ENCODE peak calls at places on chromosomes 4 and X, in eight cellular contexts. N is globus pallidus; P is psoas muscle; A is pons; Q is KBM-7; Z is MCF 10A; W is stimulated activated CD4-positive, alpha-beta T cell treated with anti-CD3 and anti-CD28 coated beads, TNF-alpha, amount 100 ng/mL, for 4 hours; X is kidney. M is an unnamed sample.

GRCh38 chr4:87243426-87244053 is 23.1 kb upstream of the KLHL8 start:
- DNase-seq in P (no peak), N (no peak), A (no peak), X (no peak), W (no peak), Z (no peak), Q (peak), M (no peak)

GRCh38 chrX:133892337-133892736 is 93.1 kb downstream of the GPC3 start:
- DNase-seq in X (no peak), A (no peak), W (no peak), Z (no peak), N (no peak), P (no peak), Q (no peak), M (no peak)

GRCh38 chr4:101315041-101315440 is 32.3 kb downstream of the PPP3CA start:
- DNase-seq in N (no peak), P (no peak), A (no peak), X (no peak), Q (no peak), W (no peak), Z (no peak), M (no peak)

GRCh38 chr4:188892837-188893236 is 753.6 kb downstream of the TRIML1 start:
- DNase-seq in X (no peak), Q (no peak), W (no peak), N (no peak), A (no peak), P (no peak), Z (no peak), M (no peak)

GRCh38 chr4:2352729-2353221 is 65.7 kb downstream of the ZFYVE28 start:
- DNase-seq in N (no peak), Z (no peak), X (no peak), W (no peak), A (no peak), Q (no peak), P (no peak), M (no peak)

GRCh38 chr4:156495836-156496235 is 475.8 kb downstream of the PDGFC start:
- DNase-seq in A (no peak), Q (no peak), P (no peak), W (no peak), Z (no peak), X (no peak), N (no peak), M (no peak)

GRCh38 chrX:1545776-1546408 is 8.9 kb upstream of the P2RY8 start:
- DNase-seq in A (no peak), X (no peak), Q (no peak), Z (no peak), N (no peak), W (no peak), P (no peak), M (no peak)

GRCh38 chrX:70175338-70175737 is 1.9 kb upstream of the DGAT2L6 start:
- DNase-seq in Q (no peak), W (no peak), X (no peak), N (no peak), Z (no peak), P (no peak), A (no peak), M (no peak)

GRCh38 chr4:112214397-112215264 is 17.0 kb upstream of the AP1AR start:
- DNase-seq in Z (peak), Q (peak), N (no peak), A (no peak), X (no peak), W (no peak), P (no peak), M (no peak)

GRCh38 chr4:55312491-55313101 is 33.4 kb upstream of the SRD5A3 start:
- DNase-seq in N (peak), Z (peak), Q (peak), W (no peak), A (peak), X (no peak), P (no peak), M (peak)

GRCh38 chr4:147550626-147551250 is 66.5 kb upstream of the TMEM184C start:
- DNase-seq in Q (no peak), A (no peak), X (no peak), P (no peak), N (no peak), Z (peak), W (no peak), M (peak)

GRCh38 chr4:42570221-42570620 is 86.7 kb downstream of the ATP8A1 start:
- DNase-seq in P (peak), W (no peak), Z (peak), Q (no peak), X (no peak), N (peak), A (peak), M (no peak)

GRCh38 chrX:31222946-31223345 is 151.1 kb upstream of the FTHL17 start:
- DNase-seq in A (no peak), Q (no peak), Z (no peak), P (no peak), N (no peak), W (no peak), X (no peak), M (no peak)

GRCh38 chr4:25401066-25401465 is 24.0 kb downstream of the ANAPC4 start:
- DNase-seq in Q (no peak), A (no peak), W (no peak), X (no peak), Z (peak), N (no peak), P (no peak), M (no peak)

GRCh38 chrX:111394581-111394980 is 17.4 kb downstream of the DCX start:
- DNase-seq in Z (no peak), P (no peak), N (no peak), A (no peak), X (no peak), W (no peak), Q (no peak), M (no peak)

GRCh38 chrX:38941675-38942074 is 140.4 kb downstream of the MID1IP1 start:
- DNase-seq in X (no peak), P (no peak), Z (peak), Q (no peak), A (no peak), W (no peak), N (no peak), M (no peak)

GRCh38 chr4:112531146-112531545 is 15.2 kb upstream of the NEUROG2 start:
- DNase-seq in X (no peak), W (no peak), P (no peak), N (no peak), Q (no peak), A (no peak), Z (no peak), M (no peak)

GRCh38 chr4:26570596-26570995 is 13.3 kb upstream of the TBC1D19 start:
- DNase-seq in Q (no peak), P (no peak), X (no peak), Z (no peak), W (no peak), A (no peak), N (no peak), M (no peak)

GRCh38 chr4:183860726-183861125 is 44.4 kb upstream of the STOX2 start:
- DNase-seq in Q (no peak), X (no peak), A (no peak), Z (no peak), P (no peak), N (no peak), W (no peak), M (no peak)

GRCh38 chr4:114151-114550 is 10.2 kb upstream of the ZNF718 start:
- DNase-seq in A (no peak), N (no peak), X (no peak), W (no peak), Z (peak), P (no peak), Q (no peak), M (no peak)

GRCh38 chrX:121579016-121579760 is 531.8 kb downstream of the GLUD2 start:
- DNase-seq in A (peak), X (no peak), Q (peak), N (no peak), P (no peak), Z (peak), W (no peak), M (no peak)

GRCh38 chrX:16836371-16836770 is 33.8 kb downstream of the RBBP7 start:
- DNase-seq in W (no peak), N (no peak), P (peak), A (no peak), Q (peak), Z (no peak), X (no peak), M (no peak)

GRCh38 chr4:28082686-28083390 is 1222.2 kb downstream of the STIM2 start:
- DNase-seq in W (no peak), Z (no peak), P (no peak), X (no peak), N (no peak), A (no peak), Q (no peak), M (no peak)

GRCh38 chr4:90441770-90442169 is 314.6 kb downstream of the CCSER1 start:
- DNase-seq in Z (no peak), N (no peak), Q (no peak), P (no peak), A (no peak), X (no peak), W (no peak), M (no peak)

GRCh38 chr4:163121689-163122088 is 45.0 kb downstream of the NAF1 start:
- DNase-seq in X (no peak), W (no peak), A (no peak), Z (no peak), N (no peak), Q (no peak), P (no peak), M (no peak)

GRCh38 chr4:171648926-171649325 is 164.3 kb upstream of the GALNTL6 start:
- DNase-seq in W (no peak), A (no peak), Q (no peak), P (no peak), X (no peak), N (no peak), Z (no peak), M (no peak)

GRCh38 chr4:135354876-135355275 is 1153.3 kb upstream of the PABPC4L start:
- DNase-seq in N (no peak), Q (no peak), X (no peak), P (no peak), A (no peak), Z (no peak), W (no peak), M (no peak)

GRCh38 chr4:73589261-73589847 is 30.9 kb downstream of the RASSF6 start:
- DNase-seq in P (no peak), A (no peak), W (no peak), X (no peak), Q (no peak), N (no peak), Z (peak), M (peak)

GRCh38 chr4:80213117-80213815 is 16.0 kb downstream of the PRDM8 start:
- DNase-seq in P (no peak), Q (no peak), N (no peak), X (no peak), Z (peak), A (no peak), W (no peak), M (no peak)

GRCh38 chr4:173507471-173508385 is 22.3 kb downstream of the HAND2 start:
- DNase-seq in A (no peak), P (no peak), W (no peak), Q (no peak), N (no peak), Z (no peak), X (no peak), M (no peak)

GRCh38 chr4:19135886-19136633 is 1114.5 kb upstream of the LCORL start:
- DNase-seq in W (no peak), Q (no peak), X (no peak), A (no peak), N (no peak), Z (no peak), P (no peak), M (no peak)

GRCh38 chr4:42412251-42412650 is 15.0 kb downstream of the SHISA3 start:
- DNase-seq in N (no peak), Q (no peak), Z (peak), X (no peak), P (no peak), W (no peak), A (peak), M (peak)

GRCh38 chrX:45771560-45772340 is 571.1 kb upstream of the DIPK2B start:
- DNase-seq in A (no peak), Q (peak), Z (no peak), N (no peak), W (no peak), P (no peak), X (peak), M (peak)